ENCODE peak calls at places on chromosome 5, in seven cellular contexts. One of them, this sample, is unnamed.

GRCh38 chr5:14258840-14259239 is 115.7 kb downstream of the TRIO start:
- DNase-seq in mesendoderm: peak; percentile 89
- DNase-seq in trophoblast cell: no peak
- DNase-seq in IMR-90: no peak
- DNase-seq in H9: peak; percentile 78
- DNase-seq in H1: no peak
- DNase-seq in mesenchymal stem cell: peak; percentile 76
- DNase-seq in this sample: peak; percentile 33

GRCh38 chr5:172936441-172936840 is 22.8 kb upstream of the RPL26L1 start:
- DNase-seq in IMR-90: no peak
- DNase-seq in mesenchymal stem cell: no peak
- DNase-seq in H9: no peak
- DNase-seq in mesendoderm: no peak
- DNase-seq in H1: no peak
- DNase-seq in trophoblast cell: no peak
- DNase-seq in this sample: no peak

GRCh38 chr5:176675676-176676360 is 28.5 kb downstream of the TSPAN17 start:
- DNase-seq in trophoblast cell: peak; percentile 17
- DNase-seq in mesenchymal stem cell: peak; percentile 27
- DNase-seq in H1: peak; percentile 74
- DNase-seq in H9: peak; percentile 77
- DNase-seq in mesendoderm: peak; percentile 91
- DNase-seq in IMR-90: no peak
- DNase-seq in this sample: no peak

GRCh38 chr5:177388521-177389052 is 4.4 kb downstream of the SLC34A1 start:
- DNase-seq in trophoblast cell: no peak
- DNase-seq in IMR-90: no peak
- DNase-seq in H1: no peak
- DNase-seq in mesenchymal stem cell: no peak
- DNase-seq in H9: no peak
- DNase-seq in mesendoderm: no peak
- DNase-seq in this sample: no peak

GRCh38 chr5:179251276-179251969 is 93.8 kb downstream of the ADAMTS2 start:
- DNase-seq in H9: peak; percentile 15
- DNase-seq in trophoblast cell: no peak
- DNase-seq in mesendoderm: no peak
- DNase-seq in IMR-90: no peak
- DNase-seq in mesenchymal stem cell: no peak
- DNase-seq in H1: no peak
- DNase-seq in this sample: no peak

GRCh38 chr5:146805099-146805498 is 73.5 kb downstream of the PPP2R2B start:
- DNase-seq in mesenchymal stem cell: no peak
- DNase-seq in trophoblast cell: no peak
- DNase-seq in H1: no peak
- DNase-seq in IMR-90: no peak
- DNase-seq in mesendoderm: peak; percentile 21
- DNase-seq in H9: no peak
- DNase-seq in this sample: no peak

GRCh38 chr5:39498247-39498952 is 73.6 kb upstream of the DAB2 start:
- DNase-seq in H1: no peak
- DNase-seq in trophoblast cell: no peak
- DNase-seq in H9: no peak
- DNase-seq in mesenchymal stem cell: peak; percentile 30
- DNase-seq in IMR-90: peak; percentile 67
- DNase-seq in mesendoderm: no peak
- DNase-seq in this sample: no peak

GRCh38 chr5:43061352-43061751 is 21.2 kb upstream of the ANXA2R start:
- DNase-seq in IMR-90: no peak
- DNase-seq in H9: no peak
- DNase-seq in H1: no peak
- DNase-seq in mesenchymal stem cell: no peak
- DNase-seq in trophoblast cell: no peak
- DNase-seq in mesendoderm: no peak
- DNase-seq in this sample: no peak

GRCh38 chr5:140926211-140926902 is at the start of gene PCDHAC1:
- DNase-seq in H1: peak; percentile 98
- DNase-seq in IMR-90: no peak
- DNase-seq in trophoblast cell: no peak
- DNase-seq in mesendoderm: peak; percentile 96
- DNase-seq in mesenchymal stem cell: peak; percentile 90
- DNase-seq in H9: peak; percentile 95
- DNase-seq in this sample: peak; percentile 92

GRCh38 chr5:166338801-166339200 is 1952.6 kb upstream of the WWC1 start:
- DNase-seq in H9: no peak
- DNase-seq in IMR-90: no peak
- DNase-seq in H1: no peak
- DNase-seq in mesenchymal stem cell: no peak
- DNase-seq in trophoblast cell: no peak
- DNase-seq in mesendoderm: no peak
- DNase-seq in this sample: no peak

GRCh38 chr5:5678909-5679308 is 256.4 kb downstream of the ICE1 start:
- DNase-seq in IMR-90: no peak
- DNase-seq in mesenchymal stem cell: peak; percentile 3
- DNase-seq in mesendoderm: peak; percentile 57
- DNase-seq in trophoblast cell: peak; percentile 55
- DNase-seq in H1: no peak
- DNase-seq in H9: no peak
- DNase-seq in this sample: no peak

GRCh38 chr5:15367501-15367900 is 132.5 kb upstream of the FBXL7 start:
- DNase-seq in H1: no peak
- DNase-seq in H9: no peak
- DNase-seq in trophoblast cell: no peak
- DNase-seq in IMR-90: no peak
- DNase-seq in mesenchymal stem cell: no peak
- DNase-seq in mesendoderm: no peak
- DNase-seq in this sample: no peak

GRCh38 chr5:109614316-109614715 is 75.4 kb upstream of the MAN2A1 start:
- DNase-seq in mesendoderm: no peak
- DNase-seq in IMR-90: no peak
- DNase-seq in mesenchymal stem cell: no peak
- DNase-seq in trophoblast cell: no peak
- DNase-seq in H9: no peak
- DNase-seq in H1: no peak
- DNase-seq in this sample: no peak

GRCh38 chr5:99449786-99450185 is 521.0 kb upstream of the CHD1 start:
- DNase-seq in mesendoderm: no peak
- DNase-seq in H1: no peak
- DNase-seq in IMR-90: no peak
- DNase-seq in H9: no peak
- DNase-seq in trophoblast cell: no peak
- DNase-seq in mesenchymal stem cell: no peak
- DNase-seq in this sample: no peak

GRCh38 chr5:147966326-147966725 is 60.0 kb upstream of the C5orf46 start:
- DNase-seq in H9: no peak
- DNase-seq in IMR-90: no peak
- DNase-seq in mesenchymal stem cell: no peak
- DNase-seq in mesendoderm: no peak
- DNase-seq in trophoblast cell: peak; percentile 69
- DNase-seq in H1: no peak
- DNase-seq in this sample: no peak

GRCh38 chr5:181028032-181028819 is 11.8 kb upstream of the BTNL9 start:
- DNase-seq in H9: peak; percentile 93
- DNase-seq in H1: peak; percentile 59
- DNase-seq in mesenchymal stem cell: no peak
- DNase-seq in mesendoderm: peak; percentile 84
- DNase-seq in IMR-90: no peak
- DNase-seq in trophoblast cell: no peak
- DNase-seq in this sample: no peak

GRCh38 chr5:43769576-43770352 is 166.8 kb downstream of the NNT start:
- DNase-seq in H9: no peak
- DNase-seq in trophoblast cell: no peak
- DNase-seq in IMR-90: peak; percentile 91
- DNase-seq in mesendoderm: no peak
- DNase-seq in mesenchymal stem cell: peak; percentile 46
- DNase-seq in H1: no peak
- DNase-seq in this sample: no peak

GRCh38 chr5:74542477-74542876 is 98.1 kb downstream of the ENC1 start:
- DNase-seq in H9: no peak
- DNase-seq in H1: no peak
- DNase-seq in IMR-90: no peak
- DNase-seq in mesendoderm: peak; percentile 68
- DNase-seq in trophoblast cell: peak; percentile 41
- DNase-seq in mesenchymal stem cell: peak; percentile 49
- DNase-seq in this sample: no peak

GRCh38 chr5:71684309-71684708 is 34.8 kb upstream of the CARTPT start:
- DNase-seq in mesenchymal stem cell: no peak
- DNase-seq in IMR-90: no peak
- DNase-seq in H1: no peak
- DNase-seq in mesendoderm: no peak
- DNase-seq in trophoblast cell: no peak
- DNase-seq in H9: no peak
- DNase-seq in this sample: no peak

GRCh38 chr5:102895976-102896375 is 140.9 kb downstream of the PAM start:
- DNase-seq in H9: no peak
- DNase-seq in trophoblast cell: peak; percentile 38
- DNase-seq in mesendoderm: no peak
- DNase-seq in IMR-90: no peak
- DNase-seq in H1: no peak
- DNase-seq in mesenchymal stem cell: no peak
- DNase-seq in this sample: no peak

GRCh38 chr5:102893942-102894341 is 138.8 kb downstream of the PAM start:
- DNase-seq in trophoblast cell: no peak
- DNase-seq in IMR-90: no peak
- DNase-seq in H9: no peak
- DNase-seq in mesenchymal stem cell: no peak
- DNase-seq in mesendoderm: peak; percentile 46
- DNase-seq in H1: no peak
- DNase-seq in this sample: no peak

GRCh38 chr5:102891175-102891574 is 136.1 kb downstream of the PAM start:
- DNase-seq in H9: no peak
- DNase-seq in H1: no peak
- DNase-seq in mesendoderm: no peak
- DNase-seq in IMR-90: no peak
- DNase-seq in mesenchymal stem cell: no peak
- DNase-seq in trophoblast cell: no peak
- DNase-seq in this sample: no peak

GRCh38 chr5:102890133-102890532 is 135.0 kb downstream of the PAM start:
- DNase-seq in mesenchymal stem cell: no peak
- DNase-seq in IMR-90: no peak
- DNase-seq in H9: no peak
- DNase-seq in trophoblast cell: no peak
- DNase-seq in mesendoderm: no peak
- DNase-seq in H1: no peak
- DNase-seq in this sample: no peak

GRCh38 chr5:102895223-102895622 is 140.1 kb downstream of the PAM start:
- DNase-seq in IMR-90: no peak
- DNase-seq in mesenchymal stem cell: no peak
- DNase-seq in trophoblast cell: no peak
- DNase-seq in mesendoderm: no peak
- DNase-seq in H9: no peak
- DNase-seq in H1: no peak
- DNase-seq in this sample: no peak
- H2BK120ac ChIP-seq in IMR-90: no peak overlapping the region
- H2BK120ac ChIP-seq in mesenchymal stem cell: no peak overlapping the region
- H2BK120ac ChIP-seq in trophoblast cell: no peak overlapping the region
- H2BK120ac ChIP-seq in mesendoderm: no peak overlapping the region
- H2BK120ac ChIP-seq in H9: no peak overlapping the region
- H2BK120ac ChIP-seq in H1: no peak overlapping the region
- H2BK120ac ChIP-seq in this sample: no peak overlapping the region

DNA sequence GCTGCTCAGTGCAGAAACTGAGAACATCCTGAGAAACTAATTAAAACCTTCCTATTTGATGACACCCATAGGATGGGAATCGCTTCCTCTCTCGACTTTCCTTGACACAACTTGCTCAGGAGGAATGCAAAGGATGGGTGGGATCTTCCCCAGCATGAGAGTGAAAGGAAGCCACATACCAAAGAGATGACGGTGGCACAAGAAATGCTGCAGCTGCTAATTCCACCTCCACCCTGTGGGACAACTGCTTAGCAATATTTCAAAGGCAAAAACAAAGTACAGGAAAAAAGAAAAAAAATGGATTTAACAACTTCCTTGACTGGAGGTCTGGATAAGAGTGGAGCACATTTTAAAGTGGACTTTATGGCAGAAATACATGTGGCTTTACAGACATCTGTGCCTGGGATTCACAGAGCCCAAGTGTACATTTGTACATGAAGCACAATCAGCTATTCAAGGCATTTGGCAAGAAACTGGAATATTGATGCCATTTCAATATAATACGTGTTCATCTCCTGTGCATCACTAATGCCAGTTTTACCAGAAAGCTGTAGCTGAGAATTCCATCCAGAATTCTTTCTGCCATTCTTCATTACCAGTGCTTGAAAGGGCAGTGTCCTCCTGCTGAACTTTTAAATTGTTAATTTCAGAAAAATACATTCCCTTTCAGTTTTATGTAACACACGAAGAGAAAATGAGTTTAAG is 359.2 kb upstream of the ACTBL2 start:
- DNase-seq in H1: peak; percentile 46
- DNase-seq in H9: peak; percentile 80
- DNase-seq in IMR-90: peak; percentile 96
- DNase-seq in mesendoderm: peak; percentile 98
- DNase-seq in trophoblast cell: peak; percentile 86
- DNase-seq in mesenchymal stem cell: peak; percentile 86
- DNase-seq in this sample: peak; percentile 50
- H2BK120ac ChIP-seq in H1: no peak overlapping the region
- H2BK120ac ChIP-seq in H9: peak overlapping the region; percentile 96
- H2BK120ac ChIP-seq in IMR-90: peak overlapping the region; percentile 97
- H2BK120ac ChIP-seq in mesendoderm: peak overlapping the region; percentile 45
- H2BK120ac ChIP-seq in trophoblast cell: no peak overlapping the region
- H2BK120ac ChIP-seq in mesenchymal stem cell: no peak overlapping the region
- H2BK120ac ChIP-seq in this sample: no peak overlapping the region

DNA sequence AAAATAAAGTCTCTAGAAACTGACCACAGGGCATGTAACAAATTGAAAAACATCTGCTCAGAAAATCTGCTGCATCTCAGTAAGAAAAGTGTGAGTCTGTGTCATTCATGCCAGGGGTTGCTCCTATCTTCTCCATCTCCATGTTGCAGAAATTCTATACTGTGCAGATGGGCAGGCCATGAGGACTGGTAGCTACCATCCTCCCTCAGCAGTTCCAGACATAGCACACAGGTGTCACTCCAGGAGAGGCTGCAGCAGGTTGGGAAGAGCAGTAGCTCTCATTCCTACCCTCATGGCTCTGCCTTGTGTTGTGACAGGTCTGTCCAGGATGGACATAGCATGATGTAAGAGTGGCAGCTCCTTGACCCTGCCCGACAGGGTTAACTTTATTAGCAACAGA is 173.4 kb downstream of the NDUFS4 start:
- DNase-seq in trophoblast cell: peak; percentile 12
- DNase-seq in mesendoderm: peak; percentile 37
- DNase-seq in mesenchymal stem cell: no peak
- DNase-seq in H9: no peak
- DNase-seq in H1: no peak
- DNase-seq in IMR-90: no peak
- DNase-seq in this sample: no peak
- H2BK120ac ChIP-seq in trophoblast cell: no peak overlapping the region
- H2BK120ac ChIP-seq in mesendoderm: no peak overlapping the region
- H2BK120ac ChIP-seq in mesenchymal stem cell: no peak overlapping the region
- H2BK120ac ChIP-seq in H9: no peak overlapping the region
- H2BK120ac ChIP-seq in H1: no peak overlapping the region
- H2BK120ac ChIP-seq in IMR-90: no peak overlapping the region
- H2BK120ac ChIP-seq in this sample: no peak overlapping the region

DNA sequence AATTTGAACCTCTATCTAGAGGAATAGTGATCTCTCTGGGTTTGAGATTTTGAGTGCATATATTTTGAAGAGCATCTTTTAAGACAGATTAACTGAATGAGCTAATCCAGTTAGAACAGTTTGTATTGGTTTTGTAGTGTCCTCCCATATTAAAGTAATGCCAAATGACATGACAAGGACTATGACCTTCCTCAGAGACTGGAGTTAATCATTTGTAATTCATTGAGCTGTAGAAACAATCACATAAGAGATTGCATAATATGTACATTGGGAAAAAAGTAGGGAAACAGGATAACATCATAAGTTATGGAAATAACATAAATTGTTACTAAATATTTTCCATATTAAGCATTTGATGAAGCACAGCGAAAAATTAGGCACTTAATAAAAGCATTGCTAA is 45.8 kb upstream of the PRDM9 start:
- DNase-seq in trophoblast cell: no peak
- DNase-seq in mesendoderm: no peak
- DNase-seq in mesenchymal stem cell: no peak
- DNase-seq in H1: no peak
- DNase-seq in H9: no peak
- DNase-seq in IMR-90: no peak
- DNase-seq in this sample: no peak
- H2BK120ac ChIP-seq in trophoblast cell: no peak overlapping the region
- H2BK120ac ChIP-seq in mesendoderm: no peak overlapping the region
- H2BK120ac ChIP-seq in mesenchymal stem cell: no peak overlapping the region
- H2BK120ac ChIP-seq in H1: no peak overlapping the region
- H2BK120ac ChIP-seq in H9: no peak overlapping the region
- H2BK120ac ChIP-seq in IMR-90: no peak overlapping the region
- H2BK120ac ChIP-seq in this sample: no peak overlapping the region